ENCODE peak calls at places on chromosomes 13 and 19, in seven cellular contexts. One of them, this sample, is unnamed.

GRCh38 chr13:110329798-110330461 is 22.8 kb downstream of the COL4A2 start:
- DNase-seq in T-helper 9 cell: no peak
- DNase-seq in breast epithelium: no peak
- DNase-seq in DMS153: no peak
- DNase-seq in naive B cell: no peak
- DNase-seq in tibial nerve: no peak
- DNase-seq in stimulated activated CD4-positive, alpha-beta T cell treated with anti-CD3 and anti-CD28 coated beads, Interleukin-4, amount 100 ng/mL, for 48 hours: no peak
- DNase-seq in this sample: no peak

GRCh38 chr13:20128459-20128927 is 32.4 kb downstream of the GJA3 start:
- DNase-seq in T-helper 9 cell: no peak
- DNase-seq in breast epithelium: no peak
- DNase-seq in DMS153: no peak
- DNase-seq in naive B cell: no peak
- DNase-seq in tibial nerve: no peak
- DNase-seq in stimulated activated CD4-positive, alpha-beta T cell treated with anti-CD3 and anti-CD28 coated beads, Interleukin-4, amount 100 ng/mL, for 48 hours: no peak
- DNase-seq in this sample: no peak

GRCh38 chr19:58398545-58398944 is 3.1 kb downstream of the RNF225 start:
- DNase-seq in T-helper 9 cell: no peak
- DNase-seq in breast epithelium: no peak
- DNase-seq in DMS153: no peak
- DNase-seq in naive B cell: no peak
- DNase-seq in tibial nerve: no peak
- DNase-seq in stimulated activated CD4-positive, alpha-beta T cell treated with anti-CD3 and anti-CD28 coated beads, Interleukin-4, amount 100 ng/mL, for 48 hours: no peak
- DNase-seq in this sample: no peak

GRCh38 chr19:6219147-6219525 is 60.6 kb downstream of the MLLT1 start:
- DNase-seq in T-helper 9 cell: no peak
- DNase-seq in breast epithelium: no peak
- DNase-seq in DMS153: no peak
- DNase-seq in naive B cell: no peak
- DNase-seq in tibial nerve: no peak
- DNase-seq in stimulated activated CD4-positive, alpha-beta T cell treated with anti-CD3 and anti-CD28 coated beads, Interleukin-4, amount 100 ng/mL, for 48 hours: no peak
- DNase-seq in this sample: no peak

GRCh38 chr19:38095411-38096308 is 128.4 kb downstream of the DPF1 start:
- DNase-seq in T-helper 9 cell: peak; percentile 26
- DNase-seq in breast epithelium: peak; percentile 78
- DNase-seq in DMS153: peak; percentile 57
- DNase-seq in naive B cell: peak; percentile 55
- DNase-seq in tibial nerve: peak; percentile 63
- DNase-seq in stimulated activated CD4-positive, alpha-beta T cell treated with anti-CD3 and anti-CD28 coated beads, Interleukin-4, amount 100 ng/mL, for 48 hours: peak; percentile 32
- DNase-seq in this sample: peak; percentile 14

GRCh38 chr13:107459430-107459829 is 755.9 kb downstream of the LIG4 start:
- DNase-seq in T-helper 9 cell: no peak
- DNase-seq in breast epithelium: no peak
- DNase-seq in DMS153: no peak
- DNase-seq in naive B cell: no peak
- DNase-seq in tibial nerve: no peak
- DNase-seq in stimulated activated CD4-positive, alpha-beta T cell treated with anti-CD3 and anti-CD28 coated beads, Interleukin-4, amount 100 ng/mL, for 48 hours: no peak
- DNase-seq in this sample: no peak

GRCh38 chr19:33301900-33302174 is 497 bp downstream of the CEBPA start:
- DNase-seq in T-helper 9 cell: no peak
- DNase-seq in breast epithelium: no peak
- DNase-seq in DMS153: no peak
- DNase-seq in naive B cell: peak; percentile 2
- DNase-seq in tibial nerve: no peak
- DNase-seq in stimulated activated CD4-positive, alpha-beta T cell treated with anti-CD3 and anti-CD28 coated beads, Interleukin-4, amount 100 ng/mL, for 48 hours: no peak
- DNase-seq in this sample: no peak

GRCh38 chr19:9945319-9945966 is 9.1 kb upstream of the OLFM2 start:
- DNase-seq in T-helper 9 cell: no peak
- DNase-seq in breast epithelium: peak; percentile 67
- DNase-seq in DMS153: no peak
- DNase-seq in naive B cell: no peak
- DNase-seq in tibial nerve: peak; percentile 78
- DNase-seq in stimulated activated CD4-positive, alpha-beta T cell treated with anti-CD3 and anti-CD28 coated beads, Interleukin-4, amount 100 ng/mL, for 48 hours: no peak
- DNase-seq in this sample: no peak

GRCh38 chr19:11169896-11170678 is 14.5 kb upstream of the SPC24 start:
- DNase-seq in T-helper 9 cell: no peak
- DNase-seq in breast epithelium: no peak
- DNase-seq in DMS153: no peak
- DNase-seq in naive B cell: no peak
- DNase-seq in tibial nerve: no peak
- DNase-seq in stimulated activated CD4-positive, alpha-beta T cell treated with anti-CD3 and anti-CD28 coated beads, Interleukin-4, amount 100 ng/mL, for 48 hours: no peak
- DNase-seq in this sample: no peak

GRCh38 chr13:98897706-98898105 is 80.2 kb downstream of the DOCK9 start:
- DNase-seq in T-helper 9 cell: no peak
- DNase-seq in breast epithelium: no peak
- DNase-seq in DMS153: no peak
- DNase-seq in naive B cell: no peak
- DNase-seq in tibial nerve: no peak
- DNase-seq in stimulated activated CD4-positive, alpha-beta T cell treated with anti-CD3 and anti-CD28 coated beads, Interleukin-4, amount 100 ng/mL, for 48 hours: no peak
- DNase-seq in this sample: no peak

GRCh38 chr13:89803839-89804238 is 1543.6 kb upstream of the MIR17HG start:
- DNase-seq in T-helper 9 cell: no peak
- DNase-seq in breast epithelium: no peak
- DNase-seq in DMS153: no peak
- DNase-seq in naive B cell: no peak
- DNase-seq in tibial nerve: no peak
- DNase-seq in stimulated activated CD4-positive, alpha-beta T cell treated with anti-CD3 and anti-CD28 coated beads, Interleukin-4, amount 100 ng/mL, for 48 hours: no peak
- DNase-seq in this sample: no peak

GRCh38 chr13:98325724-98326123 is 148.7 kb upstream of the RNF113B start:
- DNase-seq in T-helper 9 cell: no peak
- DNase-seq in breast epithelium: no peak
- DNase-seq in DMS153: peak; percentile 26
- DNase-seq in naive B cell: no peak
- DNase-seq in tibial nerve: no peak
- DNase-seq in stimulated activated CD4-positive, alpha-beta T cell treated with anti-CD3 and anti-CD28 coated beads, Interleukin-4, amount 100 ng/mL, for 48 hours: no peak
- DNase-seq in this sample: no peak

GRCh38 chr13:97496511-97496910 is 62.5 kb downstream of the RAP2A start:
- DNase-seq in T-helper 9 cell: no peak
- DNase-seq in breast epithelium: no peak
- DNase-seq in DMS153: no peak
- DNase-seq in naive B cell: no peak
- DNase-seq in tibial nerve: no peak
- DNase-seq in stimulated activated CD4-positive, alpha-beta T cell treated with anti-CD3 and anti-CD28 coated beads, Interleukin-4, amount 100 ng/mL, for 48 hours: no peak
- DNase-seq in this sample: no peak

GRCh38 chr13:49116873-49117272 is 103.3 kb upstream of the MLNR start:
- DNase-seq in T-helper 9 cell: no peak
- DNase-seq in breast epithelium: no peak
- DNase-seq in DMS153: no peak
- DNase-seq in naive B cell: no peak
- DNase-seq in tibial nerve: no peak
- DNase-seq in stimulated activated CD4-positive, alpha-beta T cell treated with anti-CD3 and anti-CD28 coated beads, Interleukin-4, amount 100 ng/mL, for 48 hours: no peak
- DNase-seq in this sample: no peak

GRCh38 chr19:48452656-48453480 is 2.5 kb upstream of the KCNJ14 start:
- DNase-seq in T-helper 9 cell: no peak
- DNase-seq in breast epithelium: no peak
- DNase-seq in DMS153: no peak
- DNase-seq in naive B cell: no peak
- DNase-seq in tibial nerve: no peak
- DNase-seq in stimulated activated CD4-positive, alpha-beta T cell treated with anti-CD3 and anti-CD28 coated beads, Interleukin-4, amount 100 ng/mL, for 48 hours: no peak
- DNase-seq in this sample: no peak

GRCh38 chr13:97946951-97947588 is 6.4 kb upstream of the IPO5 start:
- DNase-seq in T-helper 9 cell: no peak
- DNase-seq in breast epithelium: no peak
- DNase-seq in DMS153: no peak
- DNase-seq in naive B cell: no peak
- DNase-seq in tibial nerve: no peak
- DNase-seq in stimulated activated CD4-positive, alpha-beta T cell treated with anti-CD3 and anti-CD28 coated beads, Interleukin-4, amount 100 ng/mL, for 48 hours: no peak
- DNase-seq in this sample: no peak

GRCh38 chr19:16571283-16571682 is 932 bp downstream of the SLC35E1 start:
- DNase-seq in T-helper 9 cell: no peak
- DNase-seq in breast epithelium: no peak
- DNase-seq in DMS153: no peak
- DNase-seq in naive B cell: no peak
- DNase-seq in tibial nerve: no peak
- DNase-seq in stimulated activated CD4-positive, alpha-beta T cell treated with anti-CD3 and anti-CD28 coated beads, Interleukin-4, amount 100 ng/mL, for 48 hours: no peak
- DNase-seq in this sample: no peak

GRCh38 chr13:64278493-64278892 is 2862.8 kb upstream of the PCDH20 start:
- DNase-seq in T-helper 9 cell: no peak
- DNase-seq in breast epithelium: no peak
- DNase-seq in DMS153: no peak
- DNase-seq in naive B cell: no peak
- DNase-seq in tibial nerve: no peak
- DNase-seq in stimulated activated CD4-positive, alpha-beta T cell treated with anti-CD3 and anti-CD28 coated beads, Interleukin-4, amount 100 ng/mL, for 48 hours: no peak
- DNase-seq in this sample: no peak

GRCh38 chr13:111114362-111115050 is 604 bp upstream of the ARHGEF7 start:
- DNase-seq in T-helper 9 cell: no peak
- DNase-seq in breast epithelium: no peak
- DNase-seq in DMS153: peak; percentile 35
- DNase-seq in naive B cell: peak; percentile 30
- DNase-seq in tibial nerve: no peak
- DNase-seq in stimulated activated CD4-positive, alpha-beta T cell treated with anti-CD3 and anti-CD28 coated beads, Interleukin-4, amount 100 ng/mL, for 48 hours: no peak
- DNase-seq in this sample: no peak

GRCh38 chr13:41159174-41159573 is 26.6 kb upstream of the KBTBD6 start:
- DNase-seq in T-helper 9 cell: no peak
- DNase-seq in breast epithelium: no peak
- DNase-seq in DMS153: no peak
- DNase-seq in naive B cell: no peak
- DNase-seq in tibial nerve: no peak
- DNase-seq in stimulated activated CD4-positive, alpha-beta T cell treated with anti-CD3 and anti-CD28 coated beads, Interleukin-4, amount 100 ng/mL, for 48 hours: no peak
- DNase-seq in this sample: no peak

GRCh38 chr19:46606681-46607440 is 5.7 kb downstream of the CALM3 start:
- DNase-seq in T-helper 9 cell: no peak
- DNase-seq in breast epithelium: no peak
- DNase-seq in DMS153: no peak
- DNase-seq in naive B cell: no peak
- DNase-seq in tibial nerve: peak; percentile 8
- DNase-seq in stimulated activated CD4-positive, alpha-beta T cell treated with anti-CD3 and anti-CD28 coated beads, Interleukin-4, amount 100 ng/mL, for 48 hours: no peak
- DNase-seq in this sample: no peak

GRCh38 chr19:50457300-50457699 is 19.0 kb upstream of the EMC10 start:
- DNase-seq in T-helper 9 cell: no peak
- DNase-seq in breast epithelium: no peak
- DNase-seq in DMS153: no peak
- DNase-seq in naive B cell: no peak
- DNase-seq in tibial nerve: no peak
- DNase-seq in stimulated activated CD4-positive, alpha-beta T cell treated with anti-CD3 and anti-CD28 coated beads, Interleukin-4, amount 100 ng/mL, for 48 hours: no peak
- DNase-seq in this sample: no peak

GRCh38 chr13:45331981-45332830 is 8.8 kb downstream of the TPT1 start:
- DNase-seq in T-helper 9 cell: no peak
- DNase-seq in breast epithelium: no peak
- DNase-seq in DMS153: no peak
- DNase-seq in naive B cell: no peak
- DNase-seq in tibial nerve: no peak
- DNase-seq in stimulated activated CD4-positive, alpha-beta T cell treated with anti-CD3 and anti-CD28 coated beads, Interleukin-4, amount 100 ng/mL, for 48 hours: no peak
- DNase-seq in this sample: no peak

GRCh38 chr13:113833111-113833830 is 30.6 kb downstream of the GAS6 start:
- DNase-seq in T-helper 9 cell: no peak
- DNase-seq in breast epithelium: no peak
- DNase-seq in DMS153: no peak
- DNase-seq in naive B cell: no peak
- DNase-seq in tibial nerve: no peak
- DNase-seq in stimulated activated CD4-positive, alpha-beta T cell treated with anti-CD3 and anti-CD28 coated beads, Interleukin-4, amount 100 ng/mL, for 48 hours: no peak
- DNase-seq in this sample: no peak

GRCh38 chr19:55305491-55305890 is 19.6 kb downstream of the TMEM150B start:
- DNase-seq in T-helper 9 cell: peak; percentile 45
- DNase-seq in breast epithelium: no peak
- DNase-seq in DMS153: no peak
- DNase-seq in naive B cell: peak; percentile 42
- DNase-seq in tibial nerve: no peak
- DNase-seq in stimulated activated CD4-positive, alpha-beta T cell treated with anti-CD3 and anti-CD28 coated beads, Interleukin-4, amount 100 ng/mL, for 48 hours: peak; percentile 33
- DNase-seq in this sample: peak; percentile 54

GRCh38 chr13:31207630-31208549 is 8.1 kb downstream of the B3GLCT start:
- DNase-seq in T-helper 9 cell: no peak
- DNase-seq in breast epithelium: no peak
- DNase-seq in DMS153: no peak
- DNase-seq in naive B cell: no peak
- DNase-seq in tibial nerve: no peak
- DNase-seq in stimulated activated CD4-positive, alpha-beta T cell treated with anti-CD3 and anti-CD28 coated beads, Interleukin-4, amount 100 ng/mL, for 48 hours: no peak
- DNase-seq in this sample: no peak

GRCh38 chr13:113095146-113096051 is 10.2 kb upstream of the F7 start:
- DNase-seq in T-helper 9 cell: no peak
- DNase-seq in breast epithelium: no peak
- DNase-seq in DMS153: no peak
- DNase-seq in naive B cell: no peak
- DNase-seq in tibial nerve: no peak
- DNase-seq in stimulated activated CD4-positive, alpha-beta T cell treated with anti-CD3 and anti-CD28 coated beads, Interleukin-4, amount 100 ng/mL, for 48 hours: no peak
- DNase-seq in this sample: no peak

GRCh38 chr19:2113436-2114211 is 16.9 kb downstream of the IZUMO4 start:
- DNase-seq in T-helper 9 cell: no peak
- DNase-seq in breast epithelium: no peak
- DNase-seq in DMS153: no peak
- DNase-seq in naive B cell: no peak
- DNase-seq in tibial nerve: no peak
- DNase-seq in stimulated activated CD4-positive, alpha-beta T cell treated with anti-CD3 and anti-CD28 coated beads, Interleukin-4, amount 100 ng/mL, for 48 hours: no peak
- DNase-seq in this sample: no peak

GRCh38 chr13:52348081-52348480 is 57.9 kb downstream of the THSD1 start:
- DNase-seq in T-helper 9 cell: no peak
- DNase-seq in breast epithelium: no peak
- DNase-seq in DMS153: no peak
- DNase-seq in naive B cell: no peak
- DNase-seq in tibial nerve: no peak
- DNase-seq in stimulated activated CD4-positive, alpha-beta T cell treated with anti-CD3 and anti-CD28 coated beads, Interleukin-4, amount 100 ng/mL, for 48 hours: no peak
- DNase-seq in this sample: no peak

GRCh38 chr13:40132249-40132648 is 476.8 kb downstream of the COG6 start:
- DNase-seq in T-helper 9 cell: no peak
- DNase-seq in breast epithelium: no peak
- DNase-seq in DMS153: no peak
- DNase-seq in naive B cell: no peak
- DNase-seq in tibial nerve: no peak
- DNase-seq in stimulated activated CD4-positive, alpha-beta T cell treated with anti-CD3 and anti-CD28 coated beads, Interleukin-4, amount 100 ng/mL, for 48 hours: peak; percentile 19
- DNase-seq in this sample: no peak

GRCh38 chr13:99193152-99193551 is 7.5 kb upstream of the UBAC2 start:
- DNase-seq in T-helper 9 cell: no peak
- DNase-seq in breast epithelium: no peak
- DNase-seq in DMS153: no peak
- DNase-seq in naive B cell: no peak
- DNase-seq in tibial nerve: no peak
- DNase-seq in stimulated activated CD4-positive, alpha-beta T cell treated with anti-CD3 and anti-CD28 coated beads, Interleukin-4, amount 100 ng/mL, for 48 hours: no peak
- DNase-seq in this sample: no peak

GRCh38 chr19:6267552-6268381 is 12.0 kb downstream of the MLLT1 start:
- DNase-seq in T-helper 9 cell: no peak
- DNase-seq in breast epithelium: no peak
- DNase-seq in DMS153: no peak
- DNase-seq in naive B cell: no peak
- DNase-seq in tibial nerve: no peak
- DNase-seq in stimulated activated CD4-positive, alpha-beta T cell treated with anti-CD3 and anti-CD28 coated beads, Interleukin-4, amount 100 ng/mL, for 48 hours: no peak
- DNase-seq in this sample: no peak

GRCh38 chr13:99199541-99200432 is 867 bp upstream of the UBAC2 start:
- DNase-seq in T-helper 9 cell: no peak
- DNase-seq in breast epithelium: no peak
- DNase-seq in DMS153: no peak
- DNase-seq in naive B cell: no peak
- DNase-seq in tibial nerve: no peak
- DNase-seq in stimulated activated CD4-positive, alpha-beta T cell treated with anti-CD3 and anti-CD28 coated beads, Interleukin-4, amount 100 ng/mL, for 48 hours: no peak
- DNase-seq in this sample: no peak

GRCh38 chr13:49652691-49653305 is 24.5 kb downstream of the ARL11 start:
- DNase-seq in T-helper 9 cell: no peak
- DNase-seq in breast epithelium: no peak
- DNase-seq in DMS153: peak; percentile 67
- DNase-seq in naive B cell: no peak
- DNase-seq in tibial nerve: no peak
- DNase-seq in stimulated activated CD4-positive, alpha-beta T cell treated with anti-CD3 and anti-CD28 coated beads, Interleukin-4, amount 100 ng/mL, for 48 hours: no peak
- DNase-seq in this sample: no peak

GRCh38 chr19:7223429-7223828 is 70.8 kb downstream of the INSR start:
- DNase-seq in T-helper 9 cell: no peak
- DNase-seq in breast epithelium: no peak
- DNase-seq in DMS153: no peak
- DNase-seq in naive B cell: no peak
- DNase-seq in tibial nerve: no peak
- DNase-seq in stimulated activated CD4-positive, alpha-beta T cell treated with anti-CD3 and anti-CD28 coated beads, Interleukin-4, amount 100 ng/mL, for 48 hours: no peak
- DNase-seq in this sample: no peak

GRCh38 chr13:94309997-94310842 is 169.3 kb downstream of the DCT start:
- DNase-seq in T-helper 9 cell: no peak
- DNase-seq in breast epithelium: no peak
- DNase-seq in DMS153: no peak
- DNase-seq in naive B cell: no peak
- DNase-seq in tibial nerve: no peak
- DNase-seq in stimulated activated CD4-positive, alpha-beta T cell treated with anti-CD3 and anti-CD28 coated beads, Interleukin-4, amount 100 ng/mL, for 48 hours: no peak
- DNase-seq in this sample: no peak

GRCh38 chr13:112341446-112341845 is 34.7 kb upstream of the SPACA7 start:
- DNase-seq in T-helper 9 cell: no peak
- DNase-seq in breast epithelium: no peak
- DNase-seq in DMS153: no peak
- DNase-seq in naive B cell: no peak
- DNase-seq in tibial nerve: no peak
- DNase-seq in stimulated activated CD4-positive, alpha-beta T cell treated with anti-CD3 and anti-CD28 coated beads, Interleukin-4, amount 100 ng/mL, for 48 hours: no peak
- DNase-seq in this sample: no peak

GRCh38 chr13:88627071-88627470 is 955.9 kb downstream of the SLITRK5 start:
- DNase-seq in T-helper 9 cell: no peak
- DNase-seq in breast epithelium: no peak
- DNase-seq in DMS153: no peak
- DNase-seq in naive B cell: no peak
- DNase-seq in tibial nerve: no peak
- DNase-seq in stimulated activated CD4-positive, alpha-beta T cell treated with anti-CD3 and anti-CD28 coated beads, Interleukin-4, amount 100 ng/mL, for 48 hours: no peak
- DNase-seq in this sample: no peak